ENCODE peak calls at places on chromosomes 13 and 19, in five cellular contexts. One of them, this sample, is unnamed.

GRCh38 chr13:105474983-105475382 is 1060.5 kb downstream of the EFNB2 start:
- DNase-seq in colonic mucosa: no peak
- DNase-seq in CD8-positive, alpha-beta T cell: no peak
- DNase-seq in posterior vena cava: no peak
- DNase-seq in stimulated activated CD8-positive, alpha-beta memory T cell treated with anti-CD3 and anti-CD28 coated beads, Interleukin-2, amount 100 ng/mL, for 48 hours: no peak
- DNase-seq in this sample: no peak

GRCh38 chr19:39224910-39225309 is 19.9 kb downstream of the IFNL3 start:
- DNase-seq in posterior vena cava: no peak
- DNase-seq in CD8-positive, alpha-beta T cell: no peak
- DNase-seq in stimulated activated CD8-positive, alpha-beta memory T cell treated with anti-CD3 and anti-CD28 coated beads, Interleukin-2, amount 100 ng/mL, for 48 hours: no peak
- DNase-seq in colonic mucosa: no peak
- DNase-seq in this sample: no peak

GRCh38 chr19:31498781-31499180 is 149.5 kb upstream of the TSHZ3 start:
- DNase-seq in posterior vena cava: no peak
- DNase-seq in stimulated activated CD8-positive, alpha-beta memory T cell treated with anti-CD3 and anti-CD28 coated beads, Interleukin-2, amount 100 ng/mL, for 48 hours: no peak
- DNase-seq in colonic mucosa: no peak
- DNase-seq in CD8-positive, alpha-beta T cell: no peak
- DNase-seq in this sample: no peak

GRCh38 chr19:18102916-18103542 is 5.5 kb downstream of the MAST3 start:
- DNase-seq in posterior vena cava: no peak
- DNase-seq in CD8-positive, alpha-beta T cell: no peak
- DNase-seq in colonic mucosa: no peak
- DNase-seq in stimulated activated CD8-positive, alpha-beta memory T cell treated with anti-CD3 and anti-CD28 coated beads, Interleukin-2, amount 100 ng/mL, for 48 hours: no peak
- DNase-seq in this sample: no peak

GRCh38 chr13:94534171-94534570 is 54.7 kb upstream of the DCT start:
- DNase-seq in posterior vena cava: no peak
- DNase-seq in CD8-positive, alpha-beta T cell: no peak
- DNase-seq in stimulated activated CD8-positive, alpha-beta memory T cell treated with anti-CD3 and anti-CD28 coated beads, Interleukin-2, amount 100 ng/mL, for 48 hours: no peak
- DNase-seq in colonic mucosa: no peak
- DNase-seq in this sample: no peak

GRCh38 chr13:110683203-110683883 is 22.6 kb downstream of the CARS2 start:
- DNase-seq in stimulated activated CD8-positive, alpha-beta memory T cell treated with anti-CD3 and anti-CD28 coated beads, Interleukin-2, amount 100 ng/mL, for 48 hours: no peak
- DNase-seq in colonic mucosa: no peak
- DNase-seq in posterior vena cava: no peak
- DNase-seq in CD8-positive, alpha-beta T cell: no peak
- DNase-seq in this sample: no peak

GRCh38 chr19:42255766-42256750 is 1.1 kb upstream of the ERF start:
- DNase-seq in posterior vena cava: no peak
- DNase-seq in CD8-positive, alpha-beta T cell: no peak
- DNase-seq in colonic mucosa: peak
- DNase-seq in stimulated activated CD8-positive, alpha-beta memory T cell treated with anti-CD3 and anti-CD28 coated beads, Interleukin-2, amount 100 ng/mL, for 48 hours: no peak
- DNase-seq in this sample: peak

GRCh38 chr19:32318884-32319520 is 26.4 kb upstream of the ZNF507 start:
- DNase-seq in posterior vena cava: no peak
- DNase-seq in colonic mucosa: no peak
- DNase-seq in CD8-positive, alpha-beta T cell: no peak
- DNase-seq in stimulated activated CD8-positive, alpha-beta memory T cell treated with anti-CD3 and anti-CD28 coated beads, Interleukin-2, amount 100 ng/mL, for 48 hours: no peak
- DNase-seq in this sample: no peak

GRCh38 chr13:33109801-33110200 is 93.6 kb downstream of the KL start:
- DNase-seq in posterior vena cava: no peak
- DNase-seq in stimulated activated CD8-positive, alpha-beta memory T cell treated with anti-CD3 and anti-CD28 coated beads, Interleukin-2, amount 100 ng/mL, for 48 hours: no peak
- DNase-seq in CD8-positive, alpha-beta T cell: no peak
- DNase-seq in colonic mucosa: no peak
- DNase-seq in this sample: no peak

GRCh38 chr13:113022391-113023216 is 53.6 kb downstream of the MCF2L start:
- DNase-seq in colonic mucosa: no peak
- DNase-seq in CD8-positive, alpha-beta T cell: no peak
- DNase-seq in posterior vena cava: no peak
- DNase-seq in stimulated activated CD8-positive, alpha-beta memory T cell treated with anti-CD3 and anti-CD28 coated beads, Interleukin-2, amount 100 ng/mL, for 48 hours: no peak
- DNase-seq in this sample: no peak

GRCh38 chr13:110657196-110657595 is 41.9 kb downstream of the NAXD start:
- DNase-seq in colonic mucosa: no peak
- DNase-seq in posterior vena cava: no peak
- DNase-seq in stimulated activated CD8-positive, alpha-beta memory T cell treated with anti-CD3 and anti-CD28 coated beads, Interleukin-2, amount 100 ng/mL, for 48 hours: no peak
- DNase-seq in CD8-positive, alpha-beta T cell: no peak
- DNase-seq in this sample: no peak

GRCh38 chr13:113527272-113527958 is 36.9 kb upstream of the DCUN1D2 start:
- DNase-seq in CD8-positive, alpha-beta T cell: no peak
- DNase-seq in stimulated activated CD8-positive, alpha-beta memory T cell treated with anti-CD3 and anti-CD28 coated beads, Interleukin-2, amount 100 ng/mL, for 48 hours: no peak
- DNase-seq in colonic mucosa: no peak
- DNase-seq in posterior vena cava: peak
- DNase-seq in this sample: no peak

GRCh38 chr19:34644991-34645461 is 31.9 kb downstream of the SCGB2B2 start:
- DNase-seq in colonic mucosa: no peak
- DNase-seq in posterior vena cava: no peak
- DNase-seq in CD8-positive, alpha-beta T cell: no peak
- DNase-seq in stimulated activated CD8-positive, alpha-beta memory T cell treated with anti-CD3 and anti-CD28 coated beads, Interleukin-2, amount 100 ng/mL, for 48 hours: no peak
- DNase-seq in this sample: no peak

GRCh38 chr19:52464798-52465470 is 11.6 kb downstream of the ZNF578 start:
- DNase-seq in posterior vena cava: no peak
- DNase-seq in CD8-positive, alpha-beta T cell: no peak
- DNase-seq in stimulated activated CD8-positive, alpha-beta memory T cell treated with anti-CD3 and anti-CD28 coated beads, Interleukin-2, amount 100 ng/mL, for 48 hours: no peak
- DNase-seq in colonic mucosa: no peak
- DNase-seq in this sample: no peak

GRCh38 chr19:55688422-55689218 is 13.6 kb downstream of the EPN1 start:
- DNase-seq in colonic mucosa: peak
- DNase-seq in CD8-positive, alpha-beta T cell: no peak
- DNase-seq in posterior vena cava: peak
- DNase-seq in stimulated activated CD8-positive, alpha-beta memory T cell treated with anti-CD3 and anti-CD28 coated beads, Interleukin-2, amount 100 ng/mL, for 48 hours: no peak
- DNase-seq in this sample: peak

GRCh38 chr19:48390188-48391099 is 907 bp downstream of the KDELR1 start:
- DNase-seq in CD8-positive, alpha-beta T cell: peak
- DNase-seq in stimulated activated CD8-positive, alpha-beta memory T cell treated with anti-CD3 and anti-CD28 coated beads, Interleukin-2, amount 100 ng/mL, for 48 hours: peak
- DNase-seq in posterior vena cava: peak
- DNase-seq in colonic mucosa: peak
- DNase-seq in this sample: no peak

GRCh38 chr19:6109947-6110346 is 353 bp downstream of the RFX2 start:
- DNase-seq in posterior vena cava: peak
- DNase-seq in CD8-positive, alpha-beta T cell: no peak
- DNase-seq in colonic mucosa: peak
- DNase-seq in stimulated activated CD8-positive, alpha-beta memory T cell treated with anti-CD3 and anti-CD28 coated beads, Interleukin-2, amount 100 ng/mL, for 48 hours: no peak
- DNase-seq in this sample: no peak

GRCh38 chr13:30744056-30744684 is 8.8 kb downstream of the ALOX5AP start:
- DNase-seq in CD8-positive, alpha-beta T cell: peak
- DNase-seq in posterior vena cava: no peak
- DNase-seq in stimulated activated CD8-positive, alpha-beta memory T cell treated with anti-CD3 and anti-CD28 coated beads, Interleukin-2, amount 100 ng/mL, for 48 hours: peak
- DNase-seq in colonic mucosa: peak
- DNase-seq in this sample: no peak

GRCh38 chr19:54189668-54190502 is 505 bp upstream of the MBOAT7 start:
- DNase-seq in posterior vena cava: peak
- DNase-seq in CD8-positive, alpha-beta T cell: peak
- DNase-seq in stimulated activated CD8-positive, alpha-beta memory T cell treated with anti-CD3 and anti-CD28 coated beads, Interleukin-2, amount 100 ng/mL, for 48 hours: peak
- DNase-seq in colonic mucosa: peak
- DNase-seq in this sample: peak

GRCh38 chr19:5094768-5095567 is 126.1 kb downstream of the KDM4B start:
- DNase-seq in posterior vena cava: no peak
- DNase-seq in CD8-positive, alpha-beta T cell: no peak
- DNase-seq in stimulated activated CD8-positive, alpha-beta memory T cell treated with anti-CD3 and anti-CD28 coated beads, Interleukin-2, amount 100 ng/mL, for 48 hours: no peak
- DNase-seq in colonic mucosa: no peak
- DNase-seq in this sample: no peak

GRCh38 chr13:25857830-25858229 is 194.0 kb downstream of the SHISA2 start:
- DNase-seq in stimulated activated CD8-positive, alpha-beta memory T cell treated with anti-CD3 and anti-CD28 coated beads, Interleukin-2, amount 100 ng/mL, for 48 hours: no peak
- DNase-seq in posterior vena cava: no peak
- DNase-seq in CD8-positive, alpha-beta T cell: no peak
- DNase-seq in colonic mucosa: no peak
- DNase-seq in this sample: no peak